ENCODE peak calls at places on chromosomes 13 and 19, in four cellular contexts. L is thyroid gland, G is tibial artery, B is endothelial cell. Q is an unnamed sample.
A peak's percentile ranks its signal among the peaks of the same experiment; 100 is the strongest.

GRCh38 chr19:51292971-51293370 is 18.5 kb upstream of the IGLON5 start:
- DNase-seq in L (no peak), G (no peak), B (no peak), Q (no peak)

GRCh38 chr13:110950356-110950755 is 35.5 kb upstream of the ANKRD10 start:
- DNase-seq in L (no peak), G (no peak), B (no peak), Q (no peak)

GRCh38 chr19:42468273-42468796 is 25.6 kb upstream of the CXCL17 start:
- DNase-seq in L (no peak), G (no peak), B (no peak), Q (peak; percentile 17)

GRCh38 chr19:7904074-7905020 is 670 bp downstream of the MAP2K7 start:
- DNase-seq in L (peak; percentile 45), G (peak; percentile 81), B (no peak), Q (peak; percentile 55)

GRCh38 chr13:26051231-26052135 is at the start of gene SHISA2:
- DNase-seq in L (peak; percentile 37), G (no peak), B (peak; percentile 45), Q (peak; percentile 60)

GRCh38 chr19:6674868-6675305 is 4.9 kb upstream of the TNFSF14 start:
- DNase-seq in L (peak; percentile 33), G (peak; percentile 73), B (no peak), Q (no peak)

GRCh38 chr13:106407338-106407737 is 128.1 kb downstream of the EFNB2 start:
- DNase-seq in L (no peak), G (no peak), B (no peak), Q (no peak)

GRCh38 chr19:10634430-10634829 is 9.1 kb downstream of the SLC44A2 start:
- DNase-seq in L (no peak), G (no peak), B (no peak), Q (no peak)

GRCh38 chr13:41589434-41589833 is 132.1 kb downstream of the RGCC start:
- DNase-seq in L (no peak), G (no peak), B (no peak), Q (no peak)

GRCh38 chr13:99972190-99972731 is 694 bp upstream of the ZIC5 start:
- DNase-seq in L (no peak), G (no peak), B (no peak), Q (no peak)

GRCh38 chr19:35038623-35039512 is 2.7 kb upstream of the HPN start:
- DNase-seq in L (no peak), G (no peak), B (no peak), Q (no peak)

GRCh38 chr13:31042501-31043165 is 110.2 kb downstream of the TEX26 start:
- DNase-seq in L (no peak), G (no peak), B (no peak), Q (peak; percentile 47)

GRCh38 chr13:98693756-98694155 is 58.7 kb downstream of the SLC15A1 start:
- DNase-seq in L (no peak), G (no peak), B (no peak), Q (no peak)

GRCh38 chr19:47190167-47190727 is 40.8 kb downstream of the BBC3 start:
- DNase-seq in L (peak; percentile 99), G (peak; percentile 93), B (no peak), Q (no peak)

GRCh38 chr19:6060600-6061391 is 49.5 kb downstream of the RFX2 start:
- DNase-seq in L (no peak), G (peak; percentile 71), B (no peak), Q (no peak)

GRCh38 chr13:31385534-31385933 is 185.8 kb downstream of the B3GLCT start:
- DNase-seq in L (no peak), G (no peak), B (no peak), Q (no peak)

GRCh38 chr13:66503890-66504289 is 726.2 kb downstream of the PCDH9 start:
- DNase-seq in L (no peak), G (no peak), B (no peak), Q (no peak)

GRCh38 chr13:85386424-85386823 is 412.8 kb downstream of the SLITRK6 start:
- DNase-seq in L (no peak), G (no peak), B (no peak), Q (no peak)

GRCh38 chr19:33668968-33669367 is 47.2 kb downstream of the CHST8 start:
- DNase-seq in L (no peak), G (no peak), B (no peak), Q (no peak)

GRCh38 chr19:34837262-34837661 is 64.2 kb upstream of the ZNF599 start:
- DNase-seq in L (peak; percentile 17), G (no peak), B (peak; percentile 24), Q (no peak)

GRCh38 chr13:106007156-106007555 is 528.3 kb downstream of the EFNB2 start:
- DNase-seq in L (no peak), G (no peak), B (no peak), Q (no peak)

GRCh38 chr19:19181614-19182013 is 10.3 kb downstream of the BORCS8 start:
- DNase-seq in L (no peak), G (no peak), B (no peak), Q (no peak)

GRCh38 chr19:20365146-20365545 is 198.1 kb downstream of the ZNF486 start:
- DNase-seq in L (peak; percentile 51), G (no peak), B (no peak), Q (no peak)

DNA sequence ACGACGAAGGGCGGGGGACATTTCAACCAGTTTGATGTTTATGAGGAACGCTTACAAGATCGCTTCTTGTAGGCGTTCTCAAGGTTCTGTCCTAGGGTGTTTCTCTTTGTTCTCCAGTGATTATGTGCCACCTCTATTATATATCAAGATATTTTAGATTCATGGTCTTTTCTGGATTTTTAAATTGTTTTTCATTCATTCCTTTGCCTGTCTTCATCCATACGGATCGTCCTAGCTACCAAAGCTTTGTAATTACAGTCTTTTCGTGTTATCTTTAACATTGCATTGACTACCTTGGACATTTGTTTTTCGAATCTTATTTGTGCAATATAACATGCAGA is 342 bp upstream of the EID2 start:
- DNase-seq in L (no peak), G (no peak), B (no peak), Q (no peak)
- TF ChIP-seq CTCF in L (no peak), G (no peak), B (peak; percentile 14), Q (peak; percentile 53)

GRCh38 chr13:29924482-29924884 is 74.1 kb upstream of the UBL3 start:
- DNase-seq in L (peak; percentile 81), G (no peak), B (no peak), Q (no peak)

GRCh38 chr13:29922281-29922821 is 71.9 kb upstream of the UBL3 start:
- DNase-seq in L (no peak), G (no peak), B (no peak), Q (no peak)

GRCh38 chr13:29921542-29921941 is 71.1 kb upstream of the UBL3 start:
- DNase-seq in L (no peak), G (no peak), B (no peak), Q (no peak)

GRCh38 chr13:29923554-29924481 is 73.4 kb upstream of the UBL3 start:
- DNase-seq in L (peak; percentile 92), G (peak; percentile 94), B (peak; percentile 51), Q (peak; percentile 38)

DNA sequence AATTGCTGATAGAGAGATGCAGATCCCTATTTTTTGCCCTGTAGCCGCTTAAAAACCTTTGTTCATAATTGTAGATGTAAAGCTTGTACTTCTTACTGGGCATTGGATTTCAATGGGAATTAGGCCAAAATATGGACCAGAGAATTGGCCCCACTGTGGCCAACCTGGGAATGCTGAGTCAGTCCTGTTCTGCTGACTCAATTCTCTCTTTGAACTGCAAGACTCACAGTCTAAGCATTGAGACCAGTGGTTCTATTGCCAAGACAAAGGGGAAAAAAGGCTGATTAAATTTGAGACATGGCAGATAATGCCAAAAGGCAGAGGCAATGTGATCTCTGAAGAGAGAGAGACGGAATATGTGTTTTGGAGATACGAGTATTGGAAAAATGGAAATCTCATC is 72.5 kb upstream of the UBL3 start:
- DNase-seq in L (no peak), G (no peak), B (no peak), Q (no peak)
- TF ChIP-seq CTCF in L (no peak), G (no peak), B (no peak), Q (no peak)

DNA sequence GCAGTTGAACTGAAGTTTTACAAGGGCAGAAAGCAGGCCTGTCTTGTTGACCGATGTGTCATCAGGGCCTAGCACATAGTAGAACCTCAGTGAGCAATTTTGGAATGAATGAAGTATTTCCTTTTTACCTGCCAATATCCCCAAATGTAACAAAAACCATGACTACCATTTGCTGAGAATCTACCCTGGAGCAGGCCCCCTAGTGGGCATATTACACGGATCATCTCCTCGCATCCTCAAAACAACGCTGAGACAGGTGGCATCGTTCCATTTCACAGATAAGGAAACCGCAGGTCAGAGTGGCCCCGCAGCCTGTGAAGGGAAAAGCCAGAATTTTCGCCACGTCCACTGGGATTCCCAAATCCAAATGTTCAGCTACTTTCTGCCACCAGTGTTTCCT is 77.9 kb downstream of the CACNA1A start:
- DNase-seq in L (no peak), G (no peak), B (peak; percentile 32), Q (peak; percentile 44)
- TF ChIP-seq CTCF in L (no peak), G (peak; percentile 13), B (peak; percentile 78), Q (peak; percentile 81)

GRCh38 chr19:36115453-36116343 is at the start of gene TBCB:
- DNase-seq in L (peak; percentile 80), G (no peak), B (peak; percentile 39), Q (peak; percentile 78)

GRCh38 chr19:36112678-36113077 is 1.7 kb downstream of the OVOL3 start:
- DNase-seq in L (no peak), G (no peak), B (no peak), Q (no peak)

GRCh38 chr19:36114763-36115452 is at the start of gene POLR2I:
- DNase-seq in L (peak; percentile 99), G (peak; percentile 100), B (peak; percentile 96), Q (peak; percentile 98)

GRCh38 chr19:36113425-36113824 is 1.2 kb downstream of the POLR2I start:
- DNase-seq in L (no peak), G (no peak), B (no peak), Q (no peak)

GRCh38 chr19:36113895-36114762 is 546 bp downstream of the POLR2I start:
- DNase-seq in L (peak; percentile 34), G (peak; percentile 81), B (peak; percentile 9), Q (peak; percentile 41)
- TF ChIP-seq CTCF in L (no peak), G (no peak), B (no peak), Q (no peak)

GRCh38 chr13:28685114-28685513 is 26.2 kb downstream of the POMP start:
- DNase-seq in L (no peak), G (no peak), B (no peak), Q (no peak)

GRCh38 chr13:28678809-28679208 is 19.9 kb downstream of the POMP start:
- DNase-seq in L (no peak), G (no peak), B (no peak), Q (no peak)

GRCh38 chr13:28680541-28680940 is 21.6 kb downstream of the POMP start:
- DNase-seq in L (no peak), G (no peak), B (no peak), Q (no peak)

GRCh38 chr13:28684257-28684656 is 25.3 kb downstream of the POMP start:
- DNase-seq in L (peak; percentile 9), G (no peak), B (no peak), Q (peak; percentile 44)

GRCh38 chr13:28679628-28680027 is 20.7 kb downstream of the POMP start:
- DNase-seq in L (no peak), G (no peak), B (no peak), Q (no peak)
- TF ChIP-seq CTCF in L (peak; percentile 34), G (peak; percentile 16), B (peak; percentile 36), Q (peak; percentile 34)

GRCh38 chr19:49929611-49930482 is 543 bp upstream of the NUP62 start:
- DNase-seq in L (peak; percentile 87), G (peak; percentile 93), B (peak; percentile 91), Q (peak; percentile 95)
- TF ChIP-seq CTCF in L (peak; percentile 16), G (no peak), B (no peak), Q (peak; percentile 13)

Q was measured in glutamatergic neuron.